ENCODE peak calls at places on chromosomes 3 and 15, in ten cellular contexts. L, O, J, I, W, C, M, S, P and V are unnamed samples.

GRCh38 chr3:31664031-31664430 is 131.3 kb downstream of the STT3B start:
- DNase-seq in L (no peak), O (no peak), J (no peak), I (no peak), W (no peak), C (no peak), M (no peak), S (no peak), P (no peak), V (no peak)

GRCh38 chr3:185409957-185410356 is 47.0 kb downstream of the MAP3K13 start:
- DNase-seq in L (no peak), O (no peak), J (no peak), I (no peak), W (no peak), C (no peak), M (no peak), S (no peak), P (no peak), V (no peak)

GRCh38 chr15:25172691-25173090 is 217.9 kb downstream of the SNRPN start:
- DNase-seq in L (peak), O (no peak), J (peak), I (no peak), W (no peak), C (no peak), M (no peak), S (no peak), P (no peak), V (no peak)

GRCh38 chr3:46368569-46368968 is 2.2 kb upstream of the CCR5 start:
- DNase-seq in L (peak), O (no peak), J (peak), I (peak), W (peak), C (no peak), M (no peak), S (no peak), P (no peak), V (peak)

GRCh38 chr15:90953947-90954711 is 555 bp upstream of the RCCD1 start:
- DNase-seq in L (no peak), O (no peak), J (no peak), I (no peak), W (no peak), C (no peak), M (no peak), S (no peak), P (no peak), V (no peak)

GRCh38 chr3:112635674-112636073 is 5.3 kb downstream of the CCDC80 start:
- DNase-seq in L (no peak), O (no peak), J (no peak), I (no peak), W (no peak), C (no peak), M (no peak), S (no peak), P (no peak), V (no peak)

GRCh38 chr3:171347017-171347979 is 112.9 kb downstream of the TNIK start:
- DNase-seq in L (no peak), O (no peak), J (no peak), I (no peak), W (no peak), C (no peak), M (no peak), S (no peak), P (no peak), V (no peak)

GRCh38 chr3:187967982-187968381 is 186.0 kb upstream of the LPP start:
- DNase-seq in L (no peak), O (no peak), J (no peak), I (no peak), W (no peak), C (no peak), M (no peak), S (no peak), P (no peak), V (peak)

GRCh38 chr3:171374661-171375285 is 85.4 kb downstream of the TNIK start:
- DNase-seq in L (no peak), O (no peak), J (no peak), I (no peak), W (no peak), C (no peak), M (no peak), S (no peak), P (no peak), V (peak)

GRCh38 chr3:108092556-108092955 is 1.7 kb upstream of the CD47 start:
- DNase-seq in L (no peak), O (no peak), J (no peak), I (no peak), W (no peak), C (no peak), M (no peak), S (no peak), P (no peak), V (no peak)

GRCh38 chr3:127629462-127630403 is 748 bp downstream of the PODXL2 start:
- DNase-seq in L (peak), O (no peak), J (no peak), I (no peak), W (peak), C (no peak), M (no peak), S (no peak), P (no peak), V (no peak)

GRCh38 chr15:67723294-67724024 is 101.8 kb upstream of the SKOR1 start:
- DNase-seq in L (no peak), O (no peak), J (no peak), I (no peak), W (no peak), C (no peak), M (no peak), S (no peak), P (no peak), V (no peak)

GRCh38 chr15:38304486-38304885 is 51.9 kb downstream of the SPRED1 start:
- DNase-seq in L (no peak), O (no peak), J (no peak), I (no peak), W (no peak), C (no peak), M (no peak), S (no peak), P (no peak), V (no peak)

GRCh38 chr3:19348929-19349564 is 200.7 kb downstream of the KCNH8 start:
- DNase-seq in L (no peak), O (no peak), J (no peak), I (peak), W (no peak), C (no peak), M (no peak), S (no peak), P (no peak), V (peak)

GRCh38 chr3:52719618-52720017 is 13.7 kb downstream of the SPCS1 start:
- DNase-seq in L (no peak), O (no peak), J (no peak), I (no peak), W (no peak), C (no peak), M (no peak), S (no peak), P (no peak), V (no peak)

GRCh38 chr3:181703701-181704420 is 7.9 kb upstream of the SOX2 start:
- DNase-seq in L (no peak), O (no peak), J (no peak), I (no peak), W (no peak), C (no peak), M (no peak), S (no peak), P (no peak), V (no peak)

GRCh38 chr3:23654571-23654970 is 151.2 kb upstream of the UBE2E1 start:
- DNase-seq in L (no peak), O (no peak), J (no peak), I (no peak), W (no peak), C (no peak), M (no peak), S (no peak), P (no peak), V (no peak)

GRCh38 chr3:188687389-188687788 is 484.4 kb upstream of the TPRG1 start:
- DNase-seq in L (no peak), O (no peak), J (no peak), I (no peak), W (no peak), C (no peak), M (no peak), S (no peak), P (no peak), V (peak)

GRCh38 chr3:66270726-66271125 is 49.9 kb downstream of the SLC25A26 start:
- DNase-seq in L (no peak), O (no peak), J (no peak), I (no peak), W (no peak), C (no peak), M (no peak), S (no peak), P (no peak), V (no peak)